ENCODE peak calls at places on chromosomes 13 and 19, in four cellular contexts. H is NB4, Z is HS-5, M is NCI-H748 treated with DMSO at 0.1 percent for 48 hours. E is an unnamed sample.

GRCh38 chr13:41546372-41547252 is 89.3 kb downstream of the RGCC start:
- DNase-seq in H (peak), Z (peak), M (no peak), E (no peak)

GRCh38 chr13:110392510-110393233 is 85.6 kb downstream of the COL4A2 start:
- DNase-seq in H (no peak), Z (no peak), M (no peak), E (no peak)

GRCh38 chr13:34757441-34757840 is 184.6 kb upstream of the NBEA start:
- DNase-seq in H (no peak), Z (no peak), M (no peak), E (no peak)

GRCh38 chr19:55441692-55442321 is 1.3 kb downstream of the SHISA7 start:
- DNase-seq in H (no peak), Z (no peak), M (peak), E (peak)

GRCh38 chr19:1249298-1249989 is 1.1 kb downstream of the MIDN start:
- DNase-seq in H (peak), Z (no peak), M (peak), E (peak)

GRCh38 chr19:4581381-4582111 is 22.1 kb upstream of the SEMA6B start:
- DNase-seq in H (peak), Z (no peak), M (no peak), E (no peak)

GRCh38 chr13:96020155-96020575 is 33.0 kb downstream of the UGGT2 start:
- DNase-seq in H (peak), Z (no peak), M (peak), E (peak)

GRCh38 chr13:46176756-46177155 is 5.2 kb downstream of the LCP1 start:
- DNase-seq in H (peak), Z (no peak), M (no peak), E (no peak)

GRCh38 chr19:33606556-33606955 is 15.2 kb upstream of the CHST8 start:
- DNase-seq in H (no peak), Z (no peak), M (no peak), E (no peak)

GRCh38 chr13:40776681-40777165 is 5.7 kb upstream of the MRPS31 start:
- DNase-seq in H (peak), Z (no peak), M (no peak), E (no peak)

GRCh38 chr13:112071011-112071901 is 4.3 kb downstream of the SOX1 start:
- DNase-seq in H (no peak), Z (no peak), M (peak), E (peak)

GRCh38 chr13:103388839-103389238 is 322.6 kb upstream of the SLC10A2 start:
- DNase-seq in H (no peak), Z (no peak), M (no peak), E (no peak)

GRCh38 chr19:49333426-49334288 is 1.5 kb upstream of the CD37 start:
- DNase-seq in H (peak), Z (no peak), M (no peak), E (no peak)

GRCh38 chr19:52662631-52663030 is 24.5 kb upstream of the ZNF83 start:
- DNase-seq in H (no peak), Z (no peak), M (no peak), E (no peak)

GRCh38 chr13:52845334-52845761 is 3.1 kb downstream of the PCDH8 start:
- DNase-seq in H (peak), Z (no peak), M (peak), E (peak)

GRCh38 chr19:46932346-46932745 is 71.5 kb downstream of the ARHGAP35 start:
- DNase-seq in H (no peak), Z (peak), M (no peak), E (no peak)

GRCh38 chr13:96898855-96899254 is 95.4 kb downstream of the OXGR1 start:
- DNase-seq in H (no peak), Z (no peak), M (no peak), E (no peak)

GRCh38 chr13:44068737-44069136 is 189.0 kb downstream of the LACC1 start:
- DNase-seq in H (no peak), Z (peak), M (peak), E (peak)

GRCh38 chr13:44718467-44718866 is 142.3 kb upstream of the TSC22D1 start:
- DNase-seq in H (no peak), Z (no peak), M (no peak), E (no peak)

GRCh38 chr19:8578642-8579265 is 1.5 kb upstream of the MYO1F start:
- DNase-seq in H (peak), Z (no peak), M (no peak), E (no peak)

GRCh38 chr19:28039677-28040381 is 1173.1 kb downstream of the UQCRFS1 start:
- DNase-seq in H (no peak), Z (no peak), M (no peak), E (no peak)

GRCh38 chr13:20590568-20590967 is 23.6 kb downstream of the IFT88 start:
- DNase-seq in H (no peak), Z (no peak), M (no peak), E (no peak)

GRCh38 chr19:5823579-5824281 is 15.8 kb downstream of the FUT6 start:
- DNase-seq in H (peak), Z (no peak), M (no peak), E (no peak)

GRCh38 chr19:5380215-5380919 is 39.8 kb upstream of the PTPRS start:
- DNase-seq in H (no peak), Z (no peak), M (no peak), E (no peak)

GRCh38 chr19:16588089-16588823 is 16.0 kb upstream of the SLC35E1 start:
- DNase-seq in H (peak), Z (no peak), M (no peak), E (no peak)

GRCh38 chr13:111632906-111633305 is 312.5 kb downstream of the TEX29 start:
- DNase-seq in H (no peak), Z (no peak), M (no peak), E (peak)